ENCODE peak calls at places on chromosomes 11 and 22, in seven cellular contexts. One of them, this sample, is unnamed.
A peak's percentile ranks its signal among the peaks of the same experiment; 100 is the strongest.

GRCh38 chr11:83773950-83774880 is 488.0 kb upstream of the CCDC90B start:
- DNase-seq in hepatocyte: peak; percentile 7
- DNase-seq in neural progenitor cell: no peak
- DNase-seq in HCT116: no peak
- DNase-seq in GM23338: no peak
- DNase-seq in K562: no peak
- DNase-seq in GM23248: peak; percentile 71
- DNase-seq in this sample: no peak

GRCh38 chr11:26843539-26843938 is 121.7 kb upstream of the SLC5A12 start:
- DNase-seq in GM23248: no peak
- DNase-seq in neural progenitor cell: no peak
- DNase-seq in K562: no peak
- DNase-seq in HCT116: no peak
- DNase-seq in hepatocyte: no peak
- DNase-seq in GM23338: no peak
- DNase-seq in this sample: no peak

GRCh38 chr22:46619830-46620501 is at the start of gene GRAMD4:
- DNase-seq in K562: peak; percentile 23
- DNase-seq in GM23248: peak; percentile 11
- DNase-seq in hepatocyte: no peak
- DNase-seq in neural progenitor cell: peak; percentile 55
- DNase-seq in GM23338: no peak
- DNase-seq in HCT116: no peak
- DNase-seq in this sample: no peak

GRCh38 chr22:45179276-45180049 is 15.7 kb downstream of the NUP50 start:
- DNase-seq in GM23248: no peak
- DNase-seq in neural progenitor cell: no peak
- DNase-seq in GM23338: no peak
- DNase-seq in HCT116: no peak
- DNase-seq in hepatocyte: no peak
- DNase-seq in K562: no peak
- DNase-seq in this sample: no peak

GRCh38 chr11:94665116-94665659 is 98.0 kb downstream of the PIWIL4 start:
- DNase-seq in GM23338: no peak
- DNase-seq in neural progenitor cell: no peak
- DNase-seq in hepatocyte: no peak
- DNase-seq in GM23248: no peak
- DNase-seq in K562: no peak
- DNase-seq in HCT116: no peak
- DNase-seq in this sample: no peak

GRCh38 chr11:63919267-63920125 is 2.5 kb upstream of the RCOR2 start:
- DNase-seq in GM23338: peak; percentile 96
- DNase-seq in hepatocyte: peak; percentile 53
- DNase-seq in HCT116: no peak
- DNase-seq in K562: peak; percentile 79
- DNase-seq in neural progenitor cell: peak; percentile 94
- DNase-seq in GM23248: peak; percentile 53
- DNase-seq in this sample: no peak

GRCh38 chr22:22122348-22123117 is 122.1 kb upstream of the VPREB1 start:
- DNase-seq in GM23338: no peak
- DNase-seq in K562: peak; percentile 26
- DNase-seq in neural progenitor cell: no peak
- DNase-seq in GM23248: no peak
- DNase-seq in HCT116: no peak
- DNase-seq in hepatocyte: no peak
- DNase-seq in this sample: no peak

GRCh38 chr11:36389811-36390210 is 93.7 kb downstream of the PRR5L start:
- DNase-seq in neural progenitor cell: no peak
- DNase-seq in GM23338: no peak
- DNase-seq in hepatocyte: no peak
- DNase-seq in GM23248: no peak
- DNase-seq in HCT116: no peak
- DNase-seq in K562: no peak
- DNase-seq in this sample: no peak

GRCh38 chr11:67562951-67563350 is 20.7 kb upstream of the GSTP1 start:
- DNase-seq in hepatocyte: no peak
- DNase-seq in neural progenitor cell: no peak
- DNase-seq in GM23248: no peak
- DNase-seq in K562: no peak
- DNase-seq in GM23338: no peak
- DNase-seq in HCT116: no peak
- DNase-seq in this sample: no peak

GRCh38 chr11:7672960-7673723 is at the start of gene CYB5R2:
- DNase-seq in neural progenitor cell: peak; percentile 83
- DNase-seq in K562: peak; percentile 69
- DNase-seq in GM23338: peak; percentile 80
- DNase-seq in GM23248: peak; percentile 78
- DNase-seq in HCT116: peak; percentile 13
- DNase-seq in hepatocyte: peak; percentile 86
- DNase-seq in this sample: no peak

GRCh38 chr22:19855504-19856409 is 1.1 kb upstream of the GNB1L start:
- DNase-seq in HCT116: peak; percentile 31
- DNase-seq in K562: peak; percentile 94
- DNase-seq in neural progenitor cell: no peak
- DNase-seq in GM23248: peak; percentile 81
- DNase-seq in GM23338: peak; percentile 71
- DNase-seq in hepatocyte: peak; percentile 48
- DNase-seq in this sample: peak; percentile 86

GRCh38 chr11:79439893-79440450 is 858 bp downstream of the TENM4 start:
- DNase-seq in hepatocyte: peak; percentile 62
- DNase-seq in HCT116: no peak
- DNase-seq in GM23338: peak; percentile 65
- DNase-seq in K562: no peak
- DNase-seq in neural progenitor cell: peak; percentile 74
- DNase-seq in GM23248: no peak
- DNase-seq in this sample: no peak

GRCh38 chr11:62931501-62932278 is 10.5 kb upstream of the CHRM1 start:
- DNase-seq in HCT116: no peak
- DNase-seq in GM23248: peak; percentile 56
- DNase-seq in hepatocyte: no peak
- DNase-seq in GM23338: no peak
- DNase-seq in K562: no peak
- DNase-seq in neural progenitor cell: no peak
- DNase-seq in this sample: no peak

GRCh38 chr11:34972892-34973291 is 56.5 kb downstream of the PDHX start:
- DNase-seq in neural progenitor cell: no peak
- DNase-seq in K562: no peak
- DNase-seq in GM23248: peak; percentile 46
- DNase-seq in hepatocyte: no peak
- DNase-seq in GM23338: no peak
- DNase-seq in HCT116: no peak
- DNase-seq in this sample: no peak

GRCh38 chr11:13316528-13316961 is 39.0 kb downstream of the BMAL1 start:
- DNase-seq in hepatocyte: no peak
- DNase-seq in GM23338: no peak
- DNase-seq in GM23248: peak; percentile 94
- DNase-seq in neural progenitor cell: no peak
- DNase-seq in K562: no peak
- DNase-seq in HCT116: no peak
- DNase-seq in this sample: no peak

GRCh38 chr22:17896552-17896951 is 122.3 kb upstream of the BID start:
- DNase-seq in neural progenitor cell: peak; percentile 69
- DNase-seq in K562: peak; percentile 39
- DNase-seq in hepatocyte: no peak
- DNase-seq in HCT116: no peak
- DNase-seq in GM23338: peak; percentile 85
- DNase-seq in GM23248: no peak
- DNase-seq in this sample: no peak

GRCh38 chr22:25518000-25518663 is 46.3 kb upstream of the GRK3 start:
- DNase-seq in hepatocyte: no peak
- DNase-seq in GM23248: no peak
- DNase-seq in GM23338: no peak
- DNase-seq in HCT116: no peak
- DNase-seq in neural progenitor cell: no peak
- DNase-seq in K562: no peak
- DNase-seq in this sample: no peak

GRCh38 chr22:37664249-37665101 is 6.0 kb downstream of the PDXP start:
- DNase-seq in neural progenitor cell: no peak
- DNase-seq in HCT116: no peak
- DNase-seq in K562: no peak
- DNase-seq in GM23338: no peak
- DNase-seq in GM23248: no peak
- DNase-seq in hepatocyte: no peak
- DNase-seq in this sample: no peak

GRCh38 chr22:20111045-20111688 is 4.7 kb upstream of the RANBP1 start:
- DNase-seq in K562: peak; percentile 87
- DNase-seq in GM23338: peak; percentile 78
- DNase-seq in GM23248: peak; percentile 54
- DNase-seq in neural progenitor cell: peak; percentile 69
- DNase-seq in HCT116: peak; percentile 51
- DNase-seq in hepatocyte: peak; percentile 38
- DNase-seq in this sample: peak; percentile 84

GRCh38 chr11:63767415-63768231 is 952 bp downstream of the ZFTA start:
- DNase-seq in GM23338: peak; percentile 99
- DNase-seq in GM23248: peak; percentile 74
- DNase-seq in HCT116: peak; percentile 38
- DNase-seq in hepatocyte: peak; percentile 78
- DNase-seq in K562: peak; percentile 80
- DNase-seq in neural progenitor cell: peak; percentile 96
- DNase-seq in this sample: peak; percentile 71

GRCh38 chr11:68379216-68379615 is 66.8 kb downstream of the LRP5 start:
- DNase-seq in HCT116: no peak
- DNase-seq in GM23248: no peak
- DNase-seq in GM23338: no peak
- DNase-seq in neural progenitor cell: no peak
- DNase-seq in hepatocyte: no peak
- DNase-seq in K562: no peak
- DNase-seq in this sample: no peak

GRCh38 chr11:61023086-61024035 is 51.9 kb downstream of the CD6 start:
- DNase-seq in HCT116: no peak
- DNase-seq in K562: no peak
- DNase-seq in GM23338: no peak
- DNase-seq in hepatocyte: no peak
- DNase-seq in GM23248: no peak
- DNase-seq in neural progenitor cell: no peak
- DNase-seq in this sample: no peak

GRCh38 chr11:1531961-1532586 is 40.0 kb downstream of the DUSP8 start:
- DNase-seq in GM23248: peak; percentile 94
- DNase-seq in K562: no peak
- DNase-seq in hepatocyte: no peak
- DNase-seq in neural progenitor cell: no peak
- DNase-seq in HCT116: no peak
- DNase-seq in GM23338: no peak
- DNase-seq in this sample: no peak

GRCh38 chr11:94150704-94151103 is 22.1 kb downstream of the PANX1 start:
- DNase-seq in K562: no peak
- DNase-seq in GM23248: no peak
- DNase-seq in HCT116: no peak
- DNase-seq in neural progenitor cell: no peak
- DNase-seq in hepatocyte: no peak
- DNase-seq in GM23338: no peak
- DNase-seq in this sample: no peak

GRCh38 chr22:19959043-19959586 is 17.5 kb upstream of the TXNRD2 start:
- DNase-seq in HCT116: peak; percentile 65
- DNase-seq in neural progenitor cell: peak; percentile 99
- DNase-seq in hepatocyte: peak; percentile 96
- DNase-seq in GM23248: peak; percentile 77
- DNase-seq in K562: peak; percentile 100
- DNase-seq in GM23338: peak; percentile 99
- DNase-seq in this sample: peak; percentile 80

GRCh38 chr11:36492724-36493304 is 17.3 kb downstream of the TRAF6 start:
- DNase-seq in neural progenitor cell: peak; percentile 51
- DNase-seq in K562: peak; percentile 49
- DNase-seq in HCT116: peak; percentile 42
- DNase-seq in hepatocyte: peak; percentile 59
- DNase-seq in GM23338: peak; percentile 73
- DNase-seq in GM23248: peak; percentile 63
- DNase-seq in this sample: peak; percentile 82

GRCh38 chr11:12142909-12143308 is 32.5 kb downstream of the MICAL2 start:
- DNase-seq in K562: no peak
- DNase-seq in GM23338: no peak
- DNase-seq in HCT116: no peak
- DNase-seq in GM23248: no peak
- DNase-seq in hepatocyte: no peak
- DNase-seq in neural progenitor cell: no peak
- DNase-seq in this sample: no peak

DNA sequence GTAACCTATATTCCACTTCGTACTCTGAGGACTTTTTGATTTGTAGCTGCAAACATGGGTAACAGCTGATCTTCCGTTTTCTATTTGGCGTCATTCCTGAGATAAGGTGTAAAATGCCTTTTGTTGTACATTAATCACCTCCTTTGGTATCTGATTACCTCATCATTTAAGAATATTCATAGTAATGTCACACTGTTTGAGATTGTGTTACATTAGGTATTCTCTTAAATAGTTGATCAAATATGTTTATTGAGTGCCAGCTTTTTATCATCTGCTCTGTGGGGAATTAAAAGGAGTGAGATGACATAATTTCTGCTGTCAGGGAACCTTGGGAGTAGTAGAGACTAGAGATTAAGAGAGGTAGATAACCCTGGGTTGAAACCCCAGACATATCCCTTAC is 5.9 kb downstream of the NCAM1 start:
- DNase-seq in HCT116: no peak
- DNase-seq in GM23248: no peak
- DNase-seq in hepatocyte: no peak
- DNase-seq in K562: no peak
- DNase-seq in neural progenitor cell: no peak
- DNase-seq in GM23338: no peak
- DNase-seq in this sample: no peak
- H3K79me2 ChIP-seq in HCT116: no peaks in the 10 kb centered on the region
- H3K79me2 ChIP-seq in GM23248: no peaks in the 10 kb centered on the region
- H3K79me2 ChIP-seq in hepatocyte: peaks cover 23% of the 10 kb centered on the region
- H3K79me2 ChIP-seq in K562: no peaks in the 10 kb centered on the region
- H3K79me2 ChIP-seq in neural progenitor cell: peaks cover 3% of the 10 kb centered on the region
- H3K79me2 ChIP-seq in GM23338: no peaks in the 10 kb centered on the region
- H3K79me2 ChIP-seq in this sample: no peaks in the 10 kb centered on the region

DNA sequence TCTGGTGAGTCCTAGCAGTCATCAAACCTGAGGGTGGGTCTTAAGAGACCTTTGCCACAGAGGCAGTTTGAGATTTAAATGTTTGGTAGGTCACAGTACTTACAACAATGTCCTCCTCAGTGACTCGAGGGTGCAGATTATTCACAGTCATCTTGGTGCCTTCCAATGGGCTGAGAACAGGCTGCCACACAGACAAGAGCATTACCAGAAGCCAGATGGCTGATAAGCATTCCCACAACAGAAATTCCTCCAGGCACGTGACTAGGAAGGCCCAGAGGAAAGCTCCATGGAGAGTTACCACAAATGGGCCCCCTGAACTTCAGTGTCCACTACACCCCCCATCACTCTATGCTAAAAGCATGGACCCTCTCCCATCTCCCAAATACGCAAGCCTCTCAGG is 19.2 kb downstream of the POLDIP3 start:
- DNase-seq in GM23338: no peak
- DNase-seq in neural progenitor cell: no peak
- DNase-seq in hepatocyte: no peak
- DNase-seq in HCT116: no peak
- DNase-seq in GM23248: no peak
- DNase-seq in K562: no peak
- DNase-seq in this sample: no peak
- H3K36me3 ChIP-seq in GM23338: peaks cover 62% of the 10 kb centered on the region
- H3K36me3 ChIP-seq in neural progenitor cell: no peaks in the 10 kb centered on the region
- H3K36me3 ChIP-seq in hepatocyte: no peaks in the 10 kb centered on the region
- H3K36me3 ChIP-seq in HCT116: peaks cover 69% of the 10 kb centered on the region
- H3K36me3 ChIP-seq in GM23248: peaks cover 49% of the 10 kb centered on the region
- H3K36me3 ChIP-seq in K562: peaks cover 82% of the 10 kb centered on the region
- H3K36me3 ChIP-seq in this sample: peaks cover 53% of the 10 kb centered on the region

GRCh38 chr11:48011125-48012050 is 31.0 kb downstream of the PTPRJ start:
- DNase-seq in K562: no peak
- DNase-seq in HCT116: no peak
- DNase-seq in GM23338: no peak
- DNase-seq in hepatocyte: no peak
- DNase-seq in GM23248: no peak
- DNase-seq in neural progenitor cell: no peak
- DNase-seq in this sample: no peak
- H3K27ac ChIP-seq in K562: no peak overlapping the region
- H3K27ac ChIP-seq in HCT116: no peak overlapping the region
- H3K27ac ChIP-seq in GM23338: no peak overlapping the region
- H3K27ac ChIP-seq in hepatocyte: no peak overlapping the region
- H3K27ac ChIP-seq in GM23248: no peak overlapping the region
- H3K27ac ChIP-seq in neural progenitor cell: no peak overlapping the region
- H3K27ac ChIP-seq in this sample: peak overlapping the region; percentile 99

GRCh38 chr22:24443668-24444067 is 16.3 kb downstream of the ADORA2A start:
- DNase-seq in neural progenitor cell: no peak
- DNase-seq in GM23248: no peak
- DNase-seq in K562: no peak
- DNase-seq in GM23338: no peak
- DNase-seq in hepatocyte: no peak
- DNase-seq in HCT116: no peak
- DNase-seq in this sample: peak; percentile 38
- H3K79me2 ChIP-seq in neural progenitor cell: no peaks in the 10 kb centered on the region
- H3K79me2 ChIP-seq in GM23248: no peaks in the 10 kb centered on the region
- H3K79me2 ChIP-seq in K562: no peaks in the 10 kb centered on the region
- H3K79me2 ChIP-seq in GM23338: no peaks in the 10 kb centered on the region
- H3K79me2 ChIP-seq in hepatocyte: no peaks in the 10 kb centered on the region
- H3K79me2 ChIP-seq in HCT116: no peaks in the 10 kb centered on the region
- H3K79me2 ChIP-seq in this sample: peaks cover 5% of the 10 kb centered on the region

This sample was measured in Karpas-422.